ENCODE peak calls at places on chromosome 13, in seven cellular contexts. G is thyroid gland, C is stomach, T is Peyer's patch, V is upper lobe of right lung, Y is GM23248, A is heart left ventricle. R is an unnamed sample.

GRCh38 chr13:77696006-77696862 is 1.3 kb upstream of the SLAIN1 start:
- DNase-seq in G (no peak), C (no peak), T (no peak), V (no peak), Y (no peak), A (no peak), R (no peak)

GRCh38 chr13:98990701-98991100 is 12.8 kb upstream of the DOCK9 start:
- DNase-seq in G (no peak), C (no peak), T (no peak), V (no peak), Y (no peak), A (no peak), R (no peak)

GRCh38 chr13:99217461-99218101 is 16.9 kb downstream of the UBAC2 start:
- DNase-seq in G (no peak), C (no peak), T (no peak), V (no peak), Y (no peak), A (no peak), R (peak)

GRCh38 chr13:29771247-29771646 is 79.2 kb downstream of the UBL3 start:
- DNase-seq in G (no peak), C (no peak), T (no peak), V (no peak), Y (peak), A (no peak), R (no peak)

GRCh38 chr13:75843033-75843432 is 206.9 kb downstream of the LMO7 start:
- DNase-seq in G (no peak), C (no peak), T (no peak), V (no peak), Y (no peak), A (no peak), R (no peak)

GRCh38 chr13:35771898-35772297 is 295.4 kb upstream of the MAB21L1 start:
- DNase-seq in G (no peak), C (no peak), T (no peak), V (no peak), Y (peak), A (no peak), R (no peak)

GRCh38 chr13:48579167-48579918 is 46.5 kb upstream of the RCBTB2 start:
- DNase-seq in G (no peak), C (peak), T (no peak), V (no peak), Y (no peak), A (no peak), R (no peak)

GRCh38 chr13:94641432-94641941 is 39.8 kb downstream of the GPR180 start:
- DNase-seq in G (no peak), C (no peak), T (no peak), V (no peak), Y (peak), A (no peak), R (no peak)

GRCh38 chr13:23510979-23511735 is 59.1 kb upstream of the TNFRSF19 start:
- DNase-seq in G (peak), C (no peak), T (no peak), V (no peak), Y (peak), A (no peak), R (no peak)

GRCh38 chr13:22569830-22570229 is 610.9 kb upstream of the SGCG start:
- DNase-seq in G (no peak), C (no peak), T (no peak), V (no peak), Y (no peak), A (no peak), R (no peak)

GRCh38 chr13:48156466-48156865 is 61.6 kb upstream of the MED4 start:
- DNase-seq in G (peak), C (peak), T (peak), V (no peak), Y (no peak), A (no peak), R (peak)

GRCh38 chr13:113585828-113586355 is 1.3 kb downstream of the TFDP1 start:
- DNase-seq in G (no peak), C (peak), T (no peak), V (peak), Y (no peak), A (no peak), R (no peak)

GRCh38 chr13:41468631-41469030 is 11.3 kb downstream of the RGCC start:
- DNase-seq in G (no peak), C (no peak), T (no peak), V (no peak), Y (no peak), A (no peak), R (no peak)

GRCh38 chr13:113842336-113843062 is 21.4 kb downstream of the GAS6 start:
- DNase-seq in G (no peak), C (no peak), T (no peak), V (peak), Y (no peak), A (peak), R (no peak)

GRCh38 chr13:108269601-108270328 is at the start of gene TNFSF13B:
- DNase-seq in G (peak), C (peak), T (peak), V (peak), Y (peak), A (peak), R (peak)

GRCh38 chr13:111845621-111846351 is 221.2 kb upstream of the SOX1 start:
- DNase-seq in G (no peak), C (no peak), T (no peak), V (no peak), Y (no peak), A (no peak), R (no peak)

GRCh38 chr13:112708560-112709240 is 18.9 kb downstream of the ATP11A start:
- DNase-seq in G (no peak), C (no peak), T (no peak), V (no peak), Y (no peak), A (peak), R (no peak)

GRCh38 chr13:47334173-47334572 is 437.3 kb upstream of the HTR2A start:
- DNase-seq in G (no peak), C (no peak), T (no peak), V (no peak), Y (peak), A (no peak), R (no peak)

GRCh38 chr13:25380741-25381324 is 9.1 kb downstream of the ATP8A2 start:
- DNase-seq in G (no peak), C (no peak), T (no peak), V (no peak), Y (no peak), A (no peak), R (no peak)

GRCh38 chr13:90933097-90933826 is 414.2 kb upstream of the MIR17HG start:
- DNase-seq in G (no peak), C (no peak), T (no peak), V (no peak), Y (no peak), A (no peak), R (no peak)

GRCh38 chr13:82330499-82330898 is 1551.8 kb downstream of the SLITRK1 start:
- DNase-seq in G (no peak), C (no peak), T (no peak), V (no peak), Y (peak), A (no peak), R (no peak)

GRCh38 chr13:39263033-39263432 is 224.8 kb downstream of the NHLRC3 start:
- DNase-seq in G (peak), C (peak), T (no peak), V (no peak), Y (peak), A (peak), R (no peak)
- H3K27ac ChIP-seq in G (no peak), C (no peak), T (no peak), V (no peak), Y (no peak), A (peak), R (no peak)

GRCh38 chr13:37059136-37059847 is at the start of gene SUPT20H:
- DNase-seq in G (peak), C (peak), T (peak), V (peak), Y (peak), A (peak), R (peak)

GRCh38 chr13:37058801-37059135 is 720 bp downstream of the SUPT20H start:
- DNase-seq in G (peak), C (no peak), T (peak), V (no peak), Y (peak), A (no peak), R (no peak)

DNA sequence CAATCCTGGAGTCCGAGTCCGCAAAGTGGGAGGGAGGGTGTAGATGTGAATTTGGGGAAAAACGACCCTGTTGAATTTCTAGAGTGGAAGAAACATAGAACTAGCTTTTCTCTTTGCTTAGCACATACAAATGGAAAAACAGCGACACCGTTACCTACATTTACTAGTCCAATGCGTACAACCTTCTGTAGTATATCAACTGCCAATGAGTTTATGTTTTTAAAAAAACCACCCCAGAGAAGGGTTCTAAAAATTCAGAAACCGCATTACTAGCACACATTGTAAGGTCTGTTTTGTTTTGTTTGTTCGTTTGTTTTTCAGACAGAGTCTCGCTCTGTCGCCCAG is 332 bp upstream of the SUPT20H start:
- DNase-seq in G (no peak), C (no peak), T (no peak), V (no peak), Y (no peak), A (no peak), R (no peak)
- H3K27ac ChIP-seq in G (peak), C (peak), T (peak), V (peak), Y (peak), A (peak), R (peak)

DNA sequence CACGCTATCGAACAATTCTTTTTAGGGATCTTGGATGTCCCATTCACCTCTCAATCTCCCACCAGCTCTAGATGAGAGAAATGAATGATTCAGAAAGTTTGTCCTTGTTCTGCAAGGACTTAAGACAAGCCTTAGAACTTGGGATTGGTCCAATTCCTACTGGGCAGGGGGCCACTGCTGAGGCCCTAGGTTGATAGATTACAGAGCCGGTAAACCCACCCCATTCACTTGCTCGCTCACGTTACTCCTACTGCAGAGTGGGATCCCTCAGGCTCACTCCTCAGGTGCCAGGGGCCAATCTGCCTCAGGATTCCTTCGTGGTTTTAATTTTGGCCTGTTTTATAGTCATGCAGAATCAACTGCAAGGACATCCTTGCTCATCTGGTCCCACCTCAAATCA is 59.0 kb downstream of the SERP2 start:
- DNase-seq in G (no peak), C (no peak), T (no peak), V (no peak), Y (no peak), A (no peak), R (no peak)
- H3K27ac ChIP-seq in G (no peak), C (peak), T (no peak), V (no peak), Y (no peak), A (no peak), R (no peak)

GRCh38 chr13:43877788-43878187 is 1.8 kb downstream of the CCDC122 start:
- DNase-seq in G (no peak), C (no peak), T (no peak), V (no peak), Y (no peak), A (no peak), R (no peak)

GRCh38 chr13:43880451-43880850 is 747 bp downstream of the LACC1 start:
- DNase-seq in G (no peak), C (no peak), T (no peak), V (no peak), Y (peak), A (no peak), R (no peak)

GRCh38 chr13:43880930-43881329 is 1.2 kb downstream of the LACC1 start:
- DNase-seq in G (no peak), C (no peak), T (no peak), V (no peak), Y (peak), A (no peak), R (no peak)

GRCh38 chr13:43878897-43879322 is 630 bp downstream of the CCDC122 start:
- DNase-seq in G (peak), C (peak), T (peak), V (peak), Y (peak), A (peak), R (peak)

GRCh38 chr13:43879323-43880181 is at the start of the genes CCDC122 and LACC1:
- DNase-seq in G (peak), C (peak), T (peak), V (peak), Y (peak), A (peak), R (peak)
- H3K27ac ChIP-seq in G (peak), C (peak), T (peak), V (peak), Y (peak), A (peak), R (peak)

GRCh38 chr13:110410906-110411305 is 103.8 kb downstream of the COL4A2 start:
- DNase-seq in G (no peak), C (no peak), T (no peak), V (no peak), Y (no peak), A (no peak), R (no peak)

GRCh38 chr13:110410000-110410399 is 102.9 kb downstream of the COL4A2 start:
- DNase-seq in G (no peak), C (no peak), T (no peak), V (no peak), Y (no peak), A (no peak), R (no peak)

GRCh38 chr13:110408286-110408685 is 101.2 kb downstream of the COL4A2 start:
- DNase-seq in G (no peak), C (no peak), T (no peak), V (no peak), Y (no peak), A (no peak), R (no peak)

GRCh38 chr13:110411316-110412105 is 104.4 kb downstream of the COL4A2 start:
- DNase-seq in G (no peak), C (no peak), T (no peak), V (no peak), Y (no peak), A (no peak), R (no peak)

DNA sequence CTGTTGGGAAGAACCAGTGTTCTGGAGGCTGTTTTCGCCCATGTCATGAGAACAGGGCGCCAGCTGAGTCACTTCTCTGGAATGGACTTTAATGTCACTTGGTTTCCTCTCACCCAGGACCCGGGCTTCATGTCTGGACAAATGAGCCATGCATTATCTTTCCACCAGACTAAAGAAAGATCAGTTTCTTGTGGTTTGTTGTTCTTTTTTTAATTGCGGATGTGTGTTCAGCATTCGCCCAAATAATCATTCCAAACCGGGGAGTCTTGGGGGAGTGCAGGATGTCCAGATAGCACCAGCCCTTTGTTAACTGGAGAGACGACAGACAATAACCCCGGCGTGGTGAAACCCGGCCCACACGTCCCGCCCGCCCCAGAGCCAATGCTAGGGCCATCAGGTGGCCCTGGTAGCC is 102.5 kb downstream of the COL4A2 start:
- DNase-seq in G (no peak), C (no peak), T (no peak), V (no peak), Y (no peak), A (no peak), R (no peak)
- H3K27ac ChIP-seq in G (peak), C (peak), T (peak), V (peak), Y (no peak), A (peak), R (no peak)

DNA sequence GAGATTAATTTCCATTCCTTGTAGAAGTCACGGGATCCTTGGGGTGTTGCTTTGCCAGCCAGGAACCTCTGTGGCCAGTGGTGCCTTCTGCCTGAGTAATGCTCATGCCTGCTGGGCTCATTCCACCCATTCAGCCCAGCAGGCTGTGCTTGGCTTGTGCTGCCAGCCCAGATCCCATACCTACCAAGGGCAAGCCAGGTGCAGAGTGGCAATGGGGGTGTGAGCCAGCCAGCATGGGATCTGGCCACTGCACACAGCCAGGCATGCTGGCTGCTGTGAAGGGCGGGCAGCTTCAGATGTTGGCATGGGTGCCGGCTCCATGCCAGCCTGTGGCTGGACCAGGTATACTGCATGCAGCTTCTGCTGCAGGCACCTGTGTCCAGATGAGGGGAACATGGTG is 42.5 kb downstream of the WDFY2 start:
- DNase-seq in G (peak), C (peak), T (no peak), V (no peak), Y (no peak), A (no peak), R (no peak)
- H3K27ac ChIP-seq in G (peak), C (no peak), T (no peak), V (no peak), Y (no peak), A (peak), R (no peak)

GRCh38 chr13:101965096-101965495 is 436.8 kb downstream of the FGF14 start:
- DNase-seq in G (no peak), C (no peak), T (no peak), V (no peak), Y (no peak), A (no peak), R (no peak)

GRCh38 chr13:101972191-101972590 is 429.7 kb downstream of the FGF14 start:
- DNase-seq in G (no peak), C (no peak), T (no peak), V (no peak), Y (no peak), A (no peak), R (no peak)

GRCh38 chr13:101967216-101967615 is 434.6 kb downstream of the FGF14 start:
- DNase-seq in G (no peak), C (no peak), T (no peak), V (no peak), Y (no peak), A (no peak), R (no peak)

GRCh38 chr13:101970339-101970738 is 431.5 kb downstream of the FGF14 start:
- DNase-seq in G (no peak), C (no peak), T (no peak), V (no peak), Y (no peak), A (no peak), R (no peak)
- H3K27ac ChIP-seq in G (no peak), C (no peak), T (no peak), V (no peak), Y (no peak), A (no peak), R (no peak)

DNA sequence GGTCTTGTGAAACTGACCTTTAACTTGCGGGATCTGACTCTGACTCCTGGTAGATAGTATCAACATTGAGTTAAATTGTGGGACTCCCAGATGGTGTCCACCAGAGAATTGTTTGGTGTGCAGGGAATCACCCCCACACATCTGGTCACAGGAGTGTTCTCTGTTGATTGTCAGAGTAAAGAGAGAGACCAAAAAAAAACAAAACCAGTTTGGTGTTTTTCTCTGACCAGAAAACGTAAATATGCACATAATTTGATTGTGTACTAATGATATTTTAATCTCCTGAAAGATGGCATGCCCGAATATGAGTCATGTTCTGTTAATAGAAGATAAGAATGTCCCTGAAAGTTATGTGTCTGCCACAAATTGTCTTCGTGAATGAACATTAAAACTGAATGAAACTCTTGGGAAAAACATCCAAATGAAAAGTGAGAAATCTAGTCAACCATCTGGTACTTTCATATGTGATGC is 118.5 kb upstream of the GPC6 start:
- DNase-seq in G (no peak), C (no peak), T (no peak), V (no peak), Y (no peak), A (no peak), R (no peak)
- H3K27ac ChIP-seq in G (no peak), C (no peak), T (no peak), V (no peak), Y (no peak), A (no peak), R (no peak)

R was measured in CD4-positive, alpha-beta T cell.